ENCODE peak calls at places on chromosomes 16 and 17, in eight cellular contexts. One of them, this sample, is unnamed.

GRCh38 chr17:67376509-67376891 is 581 bp upstream of the PITPNC1 start:
- DNase-seq in ecto neural progenitor cell: no peak
- DNase-seq in neural crest cell: no peak
- DNase-seq in nucleus accumbens: no peak
- DNase-seq in occipital lobe: peak; percentile 40
- DNase-seq in ovary: no peak
- DNase-seq in central memory CD4-positive, alpha-beta T cell: no peak
- DNase-seq in A549: peak; percentile 19
- DNase-seq in this sample: no peak

GRCh38 chr17:57803026-57803425 is 46.8 kb downstream of the MRPS23 start:
- DNase-seq in ecto neural progenitor cell: peak; percentile 77
- DNase-seq in neural crest cell: peak; percentile 35
- DNase-seq in nucleus accumbens: no peak
- DNase-seq in occipital lobe: no peak
- DNase-seq in ovary: no peak
- DNase-seq in central memory CD4-positive, alpha-beta T cell: no peak
- DNase-seq in A549: no peak
- DNase-seq in this sample: no peak

GRCh38 chr16:57795431-57795878 is 6.8 kb downstream of the KIFC3 start:
- DNase-seq in ecto neural progenitor cell: peak; percentile 75
- DNase-seq in neural crest cell: no peak
- DNase-seq in nucleus accumbens: peak; percentile 36
- DNase-seq in occipital lobe: no peak
- DNase-seq in ovary: no peak
- DNase-seq in central memory CD4-positive, alpha-beta T cell: no peak
- DNase-seq in A549: peak; percentile 79
- DNase-seq in this sample: no peak

GRCh38 chr17:17155568-17155967 is 50.6 kb downstream of the PLD6 start:
- DNase-seq in ecto neural progenitor cell: no peak
- DNase-seq in neural crest cell: no peak
- DNase-seq in nucleus accumbens: no peak
- DNase-seq in occipital lobe: no peak
- DNase-seq in ovary: no peak
- DNase-seq in central memory CD4-positive, alpha-beta T cell: no peak
- DNase-seq in A549: no peak
- DNase-seq in this sample: no peak

GRCh38 chr17:40459646-40460584 is 16.7 kb downstream of the IGFBP4 start:
- DNase-seq in ecto neural progenitor cell: no peak
- DNase-seq in neural crest cell: no peak
- DNase-seq in nucleus accumbens: no peak
- DNase-seq in occipital lobe: no peak
- DNase-seq in ovary: no peak
- DNase-seq in central memory CD4-positive, alpha-beta T cell: no peak
- DNase-seq in A549: no peak
- DNase-seq in this sample: no peak

GRCh38 chr17:64355536-64356303 is 34.9 kb downstream of the PECAM1 start:
- DNase-seq in ecto neural progenitor cell: no peak
- DNase-seq in neural crest cell: no peak
- DNase-seq in nucleus accumbens: no peak
- DNase-seq in occipital lobe: no peak
- DNase-seq in ovary: no peak
- DNase-seq in central memory CD4-positive, alpha-beta T cell: no peak
- DNase-seq in A549: no peak
- DNase-seq in this sample: peak; percentile 86

GRCh38 chr17:75411328-75412067 is 6.0 kb upstream of the GRB2 start:
- DNase-seq in ecto neural progenitor cell: no peak
- DNase-seq in neural crest cell: no peak
- DNase-seq in nucleus accumbens: no peak
- DNase-seq in occipital lobe: no peak
- DNase-seq in ovary: no peak
- DNase-seq in central memory CD4-positive, alpha-beta T cell: no peak
- DNase-seq in A549: no peak
- DNase-seq in this sample: no peak

GRCh38 chr17:33233855-33234228 is 59.3 kb downstream of the ASIC2 start:
- DNase-seq in ecto neural progenitor cell: no peak
- DNase-seq in neural crest cell: no peak
- DNase-seq in nucleus accumbens: no peak
- DNase-seq in occipital lobe: no peak
- DNase-seq in ovary: peak; percentile 40
- DNase-seq in central memory CD4-positive, alpha-beta T cell: peak; percentile 42
- DNase-seq in A549: no peak
- DNase-seq in this sample: no peak

This sample was measured in myocyte.